ENCODE peak calls at places on chromosomes 2 and 18, in eight cellular contexts. One of them, this sample, is unnamed.

GRCh38 chr2:239103125-239104098 is 255.5 kb downstream of the TWIST2 start:
- DNase-seq in activated effector memory CD4-positive, alpha-beta T cell treated with Interleukin-2 at 50 U/mL for 16 hours: no peak
- DNase-seq in brain microvascular endothelial cell: no peak
- DNase-seq in coronary artery: no peak
- DNase-seq in activated CD4-positive, alpha-beta T cell treated with anti-CD3 and anti-CD28 coated beads for 36 hours: no peak
- DNase-seq in GM12878: no peak
- DNase-seq in right cardiac atrium: no peak
- DNase-seq in dorsolateral prefrontal cortex: peak; percentile 61
- DNase-seq in this sample: no peak

GRCh38 chr2:159084395-159085370 is 116.2 kb downstream of the TANC1 start:
- DNase-seq in activated effector memory CD4-positive, alpha-beta T cell treated with Interleukin-2 at 50 U/mL for 16 hours: no peak
- DNase-seq in brain microvascular endothelial cell: no peak
- DNase-seq in coronary artery: no peak
- DNase-seq in activated CD4-positive, alpha-beta T cell treated with anti-CD3 and anti-CD28 coated beads for 36 hours: no peak
- DNase-seq in GM12878: no peak
- DNase-seq in right cardiac atrium: peak; percentile 64
- DNase-seq in dorsolateral prefrontal cortex: no peak
- DNase-seq in this sample: peak; percentile 54

GRCh38 chr18:52822160-52822559 is 482.2 kb downstream of the DCC start:
- DNase-seq in activated effector memory CD4-positive, alpha-beta T cell treated with Interleukin-2 at 50 U/mL for 16 hours: no peak
- DNase-seq in brain microvascular endothelial cell: no peak
- DNase-seq in coronary artery: no peak
- DNase-seq in activated CD4-positive, alpha-beta T cell treated with anti-CD3 and anti-CD28 coated beads for 36 hours: no peak
- DNase-seq in GM12878: no peak
- DNase-seq in right cardiac atrium: no peak
- DNase-seq in dorsolateral prefrontal cortex: no peak
- DNase-seq in this sample: no peak

GRCh38 chr2:67486041-67486796 is 89.1 kb downstream of the ETAA1 start:
- DNase-seq in activated effector memory CD4-positive, alpha-beta T cell treated with Interleukin-2 at 50 U/mL for 16 hours: no peak
- DNase-seq in brain microvascular endothelial cell: no peak
- DNase-seq in coronary artery: no peak
- DNase-seq in activated CD4-positive, alpha-beta T cell treated with anti-CD3 and anti-CD28 coated beads for 36 hours: peak; percentile 6
- DNase-seq in GM12878: no peak
- DNase-seq in right cardiac atrium: peak; percentile 41
- DNase-seq in dorsolateral prefrontal cortex: no peak
- DNase-seq in this sample: peak; percentile 77

GRCh38 chr18:24726727-24727539 is 266.5 kb downstream of the HRH4 start:
- DNase-seq in activated effector memory CD4-positive, alpha-beta T cell treated with Interleukin-2 at 50 U/mL for 16 hours: peak; percentile 16
- DNase-seq in brain microvascular endothelial cell: peak; percentile 57
- DNase-seq in coronary artery: no peak
- DNase-seq in activated CD4-positive, alpha-beta T cell treated with anti-CD3 and anti-CD28 coated beads for 36 hours: peak; percentile 79
- DNase-seq in GM12878: no peak
- DNase-seq in right cardiac atrium: peak; percentile 66
- DNase-seq in dorsolateral prefrontal cortex: peak; percentile 71
- DNase-seq in this sample: peak; percentile 61

GRCh38 chr2:9153589-9153988 is 53.0 kb upstream of the ASAP2 start:
- DNase-seq in activated effector memory CD4-positive, alpha-beta T cell treated with Interleukin-2 at 50 U/mL for 16 hours: no peak
- DNase-seq in brain microvascular endothelial cell: no peak
- DNase-seq in coronary artery: no peak
- DNase-seq in activated CD4-positive, alpha-beta T cell treated with anti-CD3 and anti-CD28 coated beads for 36 hours: no peak
- DNase-seq in GM12878: no peak
- DNase-seq in right cardiac atrium: no peak
- DNase-seq in dorsolateral prefrontal cortex: no peak
- DNase-seq in this sample: peak; percentile 41

GRCh38 chr2:102664439-102665042 is 45.2 kb downstream of the SLC9A2 start:
- DNase-seq in activated effector memory CD4-positive, alpha-beta T cell treated with Interleukin-2 at 50 U/mL for 16 hours: no peak
- DNase-seq in brain microvascular endothelial cell: peak; percentile 33
- DNase-seq in coronary artery: no peak
- DNase-seq in activated CD4-positive, alpha-beta T cell treated with anti-CD3 and anti-CD28 coated beads for 36 hours: peak; percentile 79
- DNase-seq in GM12878: peak; percentile 25
- DNase-seq in right cardiac atrium: no peak
- DNase-seq in dorsolateral prefrontal cortex: no peak
- DNase-seq in this sample: peak; percentile 41

GRCh38 chr2:201809633-201810032 is 3.3 kb downstream of the CDK15 start:
- DNase-seq in activated effector memory CD4-positive, alpha-beta T cell treated with Interleukin-2 at 50 U/mL for 16 hours: no peak
- DNase-seq in brain microvascular endothelial cell: no peak
- DNase-seq in coronary artery: no peak
- DNase-seq in activated CD4-positive, alpha-beta T cell treated with anti-CD3 and anti-CD28 coated beads for 36 hours: no peak
- DNase-seq in GM12878: no peak
- DNase-seq in right cardiac atrium: no peak
- DNase-seq in dorsolateral prefrontal cortex: no peak
- DNase-seq in this sample: no peak

GRCh38 chr2:10221976-10222870 is 80.5 kb upstream of the HPCAL1 start:
- DNase-seq in activated effector memory CD4-positive, alpha-beta T cell treated with Interleukin-2 at 50 U/mL for 16 hours: no peak
- DNase-seq in brain microvascular endothelial cell: no peak
- DNase-seq in coronary artery: no peak
- DNase-seq in activated CD4-positive, alpha-beta T cell treated with anti-CD3 and anti-CD28 coated beads for 36 hours: no peak
- DNase-seq in GM12878: no peak
- DNase-seq in right cardiac atrium: no peak
- DNase-seq in dorsolateral prefrontal cortex: no peak
- DNase-seq in this sample: no peak

GRCh38 chr2:232481322-232482140 is 6.1 kb downstream of the ECEL1 start:
- DNase-seq in activated effector memory CD4-positive, alpha-beta T cell treated with Interleukin-2 at 50 U/mL for 16 hours: no peak
- DNase-seq in brain microvascular endothelial cell: no peak
- DNase-seq in coronary artery: no peak
- DNase-seq in activated CD4-positive, alpha-beta T cell treated with anti-CD3 and anti-CD28 coated beads for 36 hours: no peak
- DNase-seq in GM12878: no peak
- DNase-seq in right cardiac atrium: peak; percentile 29
- DNase-seq in dorsolateral prefrontal cortex: no peak
- DNase-seq in this sample: no peak

GRCh38 chr18:7038330-7038846 is 79.2 kb downstream of the LAMA1 start:
- DNase-seq in activated effector memory CD4-positive, alpha-beta T cell treated with Interleukin-2 at 50 U/mL for 16 hours: no peak
- DNase-seq in brain microvascular endothelial cell: peak; percentile 99
- DNase-seq in coronary artery: peak; percentile 87
- DNase-seq in activated CD4-positive, alpha-beta T cell treated with anti-CD3 and anti-CD28 coated beads for 36 hours: peak; percentile 49
- DNase-seq in GM12878: no peak
- DNase-seq in right cardiac atrium: peak; percentile 85
- DNase-seq in dorsolateral prefrontal cortex: no peak
- DNase-seq in this sample: peak; percentile 100

GRCh38 chr2:72979896-72980295 is 62.6 kb downstream of the EMX1 start:
- DNase-seq in activated effector memory CD4-positive, alpha-beta T cell treated with Interleukin-2 at 50 U/mL for 16 hours: no peak
- DNase-seq in brain microvascular endothelial cell: no peak
- DNase-seq in coronary artery: no peak
- DNase-seq in activated CD4-positive, alpha-beta T cell treated with anti-CD3 and anti-CD28 coated beads for 36 hours: no peak
- DNase-seq in GM12878: no peak
- DNase-seq in right cardiac atrium: no peak
- DNase-seq in dorsolateral prefrontal cortex: no peak
- DNase-seq in this sample: no peak

GRCh38 chr2:171595456-171595855 is 73.2 kb downstream of the CYBRD1 start:
- DNase-seq in activated effector memory CD4-positive, alpha-beta T cell treated with Interleukin-2 at 50 U/mL for 16 hours: no peak
- DNase-seq in brain microvascular endothelial cell: no peak
- DNase-seq in coronary artery: no peak
- DNase-seq in activated CD4-positive, alpha-beta T cell treated with anti-CD3 and anti-CD28 coated beads for 36 hours: no peak
- DNase-seq in GM12878: no peak
- DNase-seq in right cardiac atrium: no peak
- DNase-seq in dorsolateral prefrontal cortex: no peak
- DNase-seq in this sample: no peak

GRCh38 chr2:63827749-63828148 is 13.9 kb upstream of the UGP2 start:
- DNase-seq in activated effector memory CD4-positive, alpha-beta T cell treated with Interleukin-2 at 50 U/mL for 16 hours: no peak
- DNase-seq in brain microvascular endothelial cell: peak; percentile 88
- DNase-seq in coronary artery: no peak
- DNase-seq in activated CD4-positive, alpha-beta T cell treated with anti-CD3 and anti-CD28 coated beads for 36 hours: no peak
- DNase-seq in GM12878: no peak
- DNase-seq in right cardiac atrium: no peak
- DNase-seq in dorsolateral prefrontal cortex: no peak
- DNase-seq in this sample: peak; percentile 98

GRCh38 chr2:164014068-164014577 is 278.3 kb upstream of the FIGN start:
- DNase-seq in activated effector memory CD4-positive, alpha-beta T cell treated with Interleukin-2 at 50 U/mL for 16 hours: no peak
- DNase-seq in brain microvascular endothelial cell: no peak
- DNase-seq in coronary artery: no peak
- DNase-seq in activated CD4-positive, alpha-beta T cell treated with anti-CD3 and anti-CD28 coated beads for 36 hours: no peak
- DNase-seq in GM12878: no peak
- DNase-seq in right cardiac atrium: peak; percentile 73
- DNase-seq in dorsolateral prefrontal cortex: no peak
- DNase-seq in this sample: no peak

GRCh38 chr2:10188729-10189305 is 66.3 kb downstream of the RRM2 start:
- DNase-seq in activated effector memory CD4-positive, alpha-beta T cell treated with Interleukin-2 at 50 U/mL for 16 hours: no peak
- DNase-seq in brain microvascular endothelial cell: no peak
- DNase-seq in coronary artery: no peak
- DNase-seq in activated CD4-positive, alpha-beta T cell treated with anti-CD3 and anti-CD28 coated beads for 36 hours: no peak
- DNase-seq in GM12878: no peak
- DNase-seq in right cardiac atrium: no peak
- DNase-seq in dorsolateral prefrontal cortex: no peak
- DNase-seq in this sample: no peak

GRCh38 chr18:478679-479078 is 21.8 kb downstream of the COLEC12 start:
- DNase-seq in activated effector memory CD4-positive, alpha-beta T cell treated with Interleukin-2 at 50 U/mL for 16 hours: no peak
- DNase-seq in brain microvascular endothelial cell: peak; percentile 82
- DNase-seq in coronary artery: no peak
- DNase-seq in activated CD4-positive, alpha-beta T cell treated with anti-CD3 and anti-CD28 coated beads for 36 hours: no peak
- DNase-seq in GM12878: no peak
- DNase-seq in right cardiac atrium: no peak
- DNase-seq in dorsolateral prefrontal cortex: no peak
- DNase-seq in this sample: peak; percentile 58

GRCh38 chr2:145016711-145017110 is 496.8 kb upstream of the ZEB2 start:
- DNase-seq in activated effector memory CD4-positive, alpha-beta T cell treated with Interleukin-2 at 50 U/mL for 16 hours: no peak
- DNase-seq in brain microvascular endothelial cell: no peak
- DNase-seq in coronary artery: no peak
- DNase-seq in activated CD4-positive, alpha-beta T cell treated with anti-CD3 and anti-CD28 coated beads for 36 hours: no peak
- DNase-seq in GM12878: no peak
- DNase-seq in right cardiac atrium: no peak
- DNase-seq in dorsolateral prefrontal cortex: no peak
- DNase-seq in this sample: no peak

GRCh38 chr2:6812857-6813530 is 52.7 kb downstream of the CMPK2 start:
- DNase-seq in activated effector memory CD4-positive, alpha-beta T cell treated with Interleukin-2 at 50 U/mL for 16 hours: no peak
- DNase-seq in brain microvascular endothelial cell: no peak
- DNase-seq in coronary artery: no peak
- DNase-seq in activated CD4-positive, alpha-beta T cell treated with anti-CD3 and anti-CD28 coated beads for 36 hours: no peak
- DNase-seq in GM12878: no peak
- DNase-seq in right cardiac atrium: peak; percentile 41
- DNase-seq in dorsolateral prefrontal cortex: no peak
- DNase-seq in this sample: no peak

GRCh38 chr2:206993512-206993911 is 54.2 kb downstream of the CPO start:
- DNase-seq in activated effector memory CD4-positive, alpha-beta T cell treated with Interleukin-2 at 50 U/mL for 16 hours: no peak
- DNase-seq in brain microvascular endothelial cell: no peak
- DNase-seq in coronary artery: no peak
- DNase-seq in activated CD4-positive, alpha-beta T cell treated with anti-CD3 and anti-CD28 coated beads for 36 hours: no peak
- DNase-seq in GM12878: no peak
- DNase-seq in right cardiac atrium: no peak
- DNase-seq in dorsolateral prefrontal cortex: no peak
- DNase-seq in this sample: no peak

GRCh38 chr2:55176094-55176415 is 56.0 kb downstream of the CLHC1 start:
- DNase-seq in activated effector memory CD4-positive, alpha-beta T cell treated with Interleukin-2 at 50 U/mL for 16 hours: no peak
- DNase-seq in brain microvascular endothelial cell: no peak
- DNase-seq in coronary artery: no peak
- DNase-seq in activated CD4-positive, alpha-beta T cell treated with anti-CD3 and anti-CD28 coated beads for 36 hours: no peak
- DNase-seq in GM12878: no peak
- DNase-seq in right cardiac atrium: no peak
- DNase-seq in dorsolateral prefrontal cortex: no peak
- DNase-seq in this sample: no peak

This sample was measured in amniotic epithelial cell.